ENCODE peak calls at places on chromosomes 5 and 9, in six cellular contexts. V is EL; J is stimulated activated CD4-positive, alpha-beta T cell treated with anti-CD3 and anti-CD28 coated beads, Interleukin-15, amount 100 ng/mL, for 1 hour; M is activated T-helper 1 cell treated with anti-CD3 and anti-CD28 coated beads, Interleukin-2, amount 50 U/mL, for 16 hours; G is GM12865; C is upper lobe of right lung. S is an unnamed sample.

GRCh38 chr5:16784843-16785791 is 151.0 kb downstream of the MYO10 start:
- DNase-seq in C (no peak), M (no peak), V (no peak), G (peak), J (peak), S (peak)

GRCh38 chr9:119322137-119322695 is 47.0 kb downstream of the BRINP1 start:
- DNase-seq in V (no peak), M (no peak), C (no peak), G (no peak), J (no peak), S (peak)

GRCh38 chr5:68242743-68243142 is 27.2 kb downstream of the PIK3R1 start:
- DNase-seq in M (no peak), J (no peak), V (peak), G (no peak), C (no peak), S (peak)

GRCh38 chr5:170483701-170484458 is 19.9 kb upstream of the KCNIP1 start:
- DNase-seq in J (no peak), M (no peak), V (peak), G (no peak), C (no peak), S (peak)

GRCh38 chr5:60339691-60340191 is 360.2 kb downstream of the DEPDC1B start:
- DNase-seq in V (no peak), J (no peak), M (no peak), G (no peak), C (no peak), S (no peak)

GRCh38 chr5:30100148-30100547 is 1093.3 kb upstream of the CDH6 start:
- DNase-seq in V (no peak), J (no peak), C (no peak), M (no peak), G (no peak), S (no peak)

GRCh38 chr5:88370824-88371223 is 102.2 kb upstream of the TMEM161B start:
- DNase-seq in C (no peak), M (no peak), J (no peak), V (no peak), G (no peak), S (no peak)

GRCh38 chr9:108784998-108785397 is 70.8 kb downstream of the ACTL7B start:
- DNase-seq in M (no peak), J (no peak), V (peak), G (no peak), C (no peak), S (peak)

GRCh38 chr9:99419099-99419498 is 197.0 kb downstream of the SEC61B start:
- DNase-seq in C (no peak), J (no peak), G (no peak), M (no peak), V (no peak), S (no peak)

GRCh38 chr5:55694152-55694830 is 17.8 kb downstream of the SLC38A9 start:
- DNase-seq in M (no peak), C (no peak), V (peak), J (no peak), G (peak), S (peak)

GRCh38 chr5:156699147-156699546 is 150.9 kb upstream of the PPP1R2B start:
- DNase-seq in J (no peak), C (no peak), V (no peak), G (no peak), M (no peak), S (no peak)

GRCh38 chr5:128671861-128672414 is 133.9 kb upstream of the FBN2 start:
- DNase-seq in C (no peak), J (no peak), G (no peak), V (no peak), M (no peak), S (no peak)

GRCh38 chr5:145324767-145325479 is 510.2 kb downstream of the PRELID2 start:
- DNase-seq in V (peak), C (no peak), M (no peak), G (no peak), J (no peak), S (no peak)

GRCh38 chr5:88660947-88661869 is 221.8 kb downstream of the MEF2C start:
- DNase-seq in J (no peak), C (peak), V (peak), G (peak), M (no peak), S (peak)

GRCh38 chr9:974064-974992 is 2.1 kb upstream of the DMRT3 start:
- DNase-seq in V (no peak), J (no peak), G (no peak), C (no peak), M (no peak), S (no peak)

GRCh38 chr5:96579711-96580110 is 82.5 kb upstream of the CAST start:
- DNase-seq in J (no peak), V (no peak), C (no peak), M (no peak), G (no peak), S (no peak)

GRCh38 chr9:32742296-32742695 is 41.0 kb upstream of the TMEM215 start:
- DNase-seq in G (no peak), M (no peak), V (peak), C (no peak), J (no peak), S (peak)